ENCODE peak calls at places on chromosome 17, in ten cellular contexts. One of them, this sample, is unnamed.

GRCh38 chr17:64008830-64009229 is 10.7 kb downstream of the PRR29 start:
- DNase-seq in RWPE2: peak
- DNase-seq in CD8-positive, alpha-beta memory T cell: no peak
- DNase-seq in MCF 10A: no peak
- DNase-seq in naive B cell: no peak
- DNase-seq in upper lobe of right lung: peak
- DNase-seq in activated naive CD8-positive, alpha-beta T cell treated with anti-CD3 and anti-CD28 coated beads, Interleukin-2, amount 50 U/mL, for 24 hours: no peak
- DNase-seq in NCI-H2029 treated with DMSO at 0.1 percent for 48 hours: no peak
- DNase-seq in hippocampal formation: no peak
- DNase-seq in A549: no peak
- DNase-seq in this sample: no peak

GRCh38 chr17:51015145-51015558 is 105.5 kb downstream of the SPAG9 start:
- DNase-seq in RWPE2: no peak
- DNase-seq in CD8-positive, alpha-beta memory T cell: no peak
- DNase-seq in MCF 10A: no peak
- DNase-seq in naive B cell: no peak
- DNase-seq in upper lobe of right lung: no peak
- DNase-seq in activated naive CD8-positive, alpha-beta T cell treated with anti-CD3 and anti-CD28 coated beads, Interleukin-2, amount 50 U/mL, for 24 hours: no peak
- DNase-seq in NCI-H2029 treated with DMSO at 0.1 percent for 48 hours: peak
- DNase-seq in hippocampal formation: no peak
- DNase-seq in A549: no peak
- DNase-seq in this sample: no peak

GRCh38 chr17:57109393-57110151 is 24.5 kb downstream of the AKAP1 start:
- DNase-seq in RWPE2: no peak
- DNase-seq in CD8-positive, alpha-beta memory T cell: no peak
- DNase-seq in MCF 10A: no peak
- DNase-seq in naive B cell: no peak
- DNase-seq in upper lobe of right lung: no peak
- DNase-seq in activated naive CD8-positive, alpha-beta T cell treated with anti-CD3 and anti-CD28 coated beads, Interleukin-2, amount 50 U/mL, for 24 hours: no peak
- DNase-seq in NCI-H2029 treated with DMSO at 0.1 percent for 48 hours: no peak
- DNase-seq in hippocampal formation: no peak
- DNase-seq in A549: no peak
- DNase-seq in this sample: no peak

GRCh38 chr17:1820518-1821252 is 9.0 kb downstream of the SMYD4 start:
- DNase-seq in RWPE2: no peak
- DNase-seq in CD8-positive, alpha-beta memory T cell: no peak
- DNase-seq in MCF 10A: no peak
- DNase-seq in naive B cell: no peak
- DNase-seq in upper lobe of right lung: no peak
- DNase-seq in activated naive CD8-positive, alpha-beta T cell treated with anti-CD3 and anti-CD28 coated beads, Interleukin-2, amount 50 U/mL, for 24 hours: no peak
- DNase-seq in NCI-H2029 treated with DMSO at 0.1 percent for 48 hours: no peak
- DNase-seq in hippocampal formation: no peak
- DNase-seq in A549: no peak
- DNase-seq in this sample: peak

GRCh38 chr17:15918661-15919259 is 26.2 kb upstream of the ADORA2B start:
- DNase-seq in RWPE2: no peak
- DNase-seq in CD8-positive, alpha-beta memory T cell: no peak
- DNase-seq in MCF 10A: peak
- DNase-seq in naive B cell: no peak
- DNase-seq in upper lobe of right lung: no peak
- DNase-seq in activated naive CD8-positive, alpha-beta T cell treated with anti-CD3 and anti-CD28 coated beads, Interleukin-2, amount 50 U/mL, for 24 hours: no peak
- DNase-seq in NCI-H2029 treated with DMSO at 0.1 percent for 48 hours: peak
- DNase-seq in hippocampal formation: no peak
- DNase-seq in A549: no peak
- DNase-seq in this sample: no peak

GRCh38 chr17:7043544-7044268 is at the start of gene SLC16A11:
- DNase-seq in RWPE2: no peak
- DNase-seq in CD8-positive, alpha-beta memory T cell: peak
- DNase-seq in MCF 10A: no peak
- DNase-seq in naive B cell: peak
- DNase-seq in upper lobe of right lung: peak
- DNase-seq in activated naive CD8-positive, alpha-beta T cell treated with anti-CD3 and anti-CD28 coated beads, Interleukin-2, amount 50 U/mL, for 24 hours: peak
- DNase-seq in NCI-H2029 treated with DMSO at 0.1 percent for 48 hours: no peak
- DNase-seq in hippocampal formation: no peak
- DNase-seq in A549: no peak
- DNase-seq in this sample: no peak

GRCh38 chr17:30368896-30369720 is 9.6 kb upstream of the CPD start:
- DNase-seq in RWPE2: no peak
- DNase-seq in CD8-positive, alpha-beta memory T cell: no peak
- DNase-seq in MCF 10A: no peak
- DNase-seq in naive B cell: no peak
- DNase-seq in upper lobe of right lung: no peak
- DNase-seq in activated naive CD8-positive, alpha-beta T cell treated with anti-CD3 and anti-CD28 coated beads, Interleukin-2, amount 50 U/mL, for 24 hours: no peak
- DNase-seq in NCI-H2029 treated with DMSO at 0.1 percent for 48 hours: peak
- DNase-seq in hippocampal formation: no peak
- DNase-seq in A549: no peak
- DNase-seq in this sample: no peak

GRCh38 chr17:51805765-51806164 is 352.7 kb downstream of the CA10 start:
- DNase-seq in RWPE2: no peak
- DNase-seq in CD8-positive, alpha-beta memory T cell: no peak
- DNase-seq in MCF 10A: no peak
- DNase-seq in naive B cell: no peak
- DNase-seq in upper lobe of right lung: no peak
- DNase-seq in activated naive CD8-positive, alpha-beta T cell treated with anti-CD3 and anti-CD28 coated beads, Interleukin-2, amount 50 U/mL, for 24 hours: no peak
- DNase-seq in NCI-H2029 treated with DMSO at 0.1 percent for 48 hours: peak
- DNase-seq in hippocampal formation: no peak
- DNase-seq in A549: no peak
- DNase-seq in this sample: no peak

GRCh38 chr17:68085751-68086445 is 50.4 kb downstream of the KPNA2 start:
- DNase-seq in RWPE2: no peak
- DNase-seq in CD8-positive, alpha-beta memory T cell: no peak
- DNase-seq in MCF 10A: no peak
- DNase-seq in naive B cell: peak
- DNase-seq in upper lobe of right lung: no peak
- DNase-seq in activated naive CD8-positive, alpha-beta T cell treated with anti-CD3 and anti-CD28 coated beads, Interleukin-2, amount 50 U/mL, for 24 hours: no peak
- DNase-seq in NCI-H2029 treated with DMSO at 0.1 percent for 48 hours: no peak
- DNase-seq in hippocampal formation: no peak
- DNase-seq in A549: no peak
- DNase-seq in this sample: peak

GRCh38 chr17:28811594-28812135 is 30.9 kb downstream of the FAM222B start:
- DNase-seq in RWPE2: no peak
- DNase-seq in CD8-positive, alpha-beta memory T cell: no peak
- DNase-seq in MCF 10A: peak
- DNase-seq in naive B cell: no peak
- DNase-seq in upper lobe of right lung: no peak
- DNase-seq in activated naive CD8-positive, alpha-beta T cell treated with anti-CD3 and anti-CD28 coated beads, Interleukin-2, amount 50 U/mL, for 24 hours: no peak
- DNase-seq in NCI-H2029 treated with DMSO at 0.1 percent for 48 hours: no peak
- DNase-seq in hippocampal formation: peak
- DNase-seq in A549: peak
- DNase-seq in this sample: no peak

GRCh38 chr17:78170692-78171590 is 2.6 kb downstream of the SYNGR2 start:
- DNase-seq in RWPE2: no peak
- DNase-seq in CD8-positive, alpha-beta memory T cell: no peak
- DNase-seq in MCF 10A: no peak
- DNase-seq in naive B cell: no peak
- DNase-seq in upper lobe of right lung: no peak
- DNase-seq in activated naive CD8-positive, alpha-beta T cell treated with anti-CD3 and anti-CD28 coated beads, Interleukin-2, amount 50 U/mL, for 24 hours: no peak
- DNase-seq in NCI-H2029 treated with DMSO at 0.1 percent for 48 hours: no peak
- DNase-seq in hippocampal formation: no peak
- DNase-seq in A549: no peak
- DNase-seq in this sample: no peak

GRCh38 chr17:5115673-5116651 is at the start of gene USP6:
- DNase-seq in RWPE2: peak
- DNase-seq in CD8-positive, alpha-beta memory T cell: no peak
- DNase-seq in MCF 10A: no peak
- DNase-seq in naive B cell: no peak
- DNase-seq in upper lobe of right lung: peak
- DNase-seq in activated naive CD8-positive, alpha-beta T cell treated with anti-CD3 and anti-CD28 coated beads, Interleukin-2, amount 50 U/mL, for 24 hours: no peak
- DNase-seq in NCI-H2029 treated with DMSO at 0.1 percent for 48 hours: no peak
- DNase-seq in hippocampal formation: no peak
- DNase-seq in A549: no peak
- DNase-seq in this sample: no peak

GRCh38 chr17:57110152-57110542 is 25.1 kb downstream of the AKAP1 start:
- DNase-seq in RWPE2: no peak
- DNase-seq in CD8-positive, alpha-beta memory T cell: no peak
- DNase-seq in MCF 10A: no peak
- DNase-seq in naive B cell: no peak
- DNase-seq in upper lobe of right lung: no peak
- DNase-seq in activated naive CD8-positive, alpha-beta T cell treated with anti-CD3 and anti-CD28 coated beads, Interleukin-2, amount 50 U/mL, for 24 hours: no peak
- DNase-seq in NCI-H2029 treated with DMSO at 0.1 percent for 48 hours: no peak
- DNase-seq in hippocampal formation: no peak
- DNase-seq in A549: no peak
- DNase-seq in this sample: no peak

GRCh38 chr17:3982113-3982512 is 17.9 kb upstream of the ATP2A3 start:
- DNase-seq in RWPE2: peak
- DNase-seq in CD8-positive, alpha-beta memory T cell: no peak
- DNase-seq in MCF 10A: no peak
- DNase-seq in naive B cell: no peak
- DNase-seq in upper lobe of right lung: peak
- DNase-seq in activated naive CD8-positive, alpha-beta T cell treated with anti-CD3 and anti-CD28 coated beads, Interleukin-2, amount 50 U/mL, for 24 hours: no peak
- DNase-seq in NCI-H2029 treated with DMSO at 0.1 percent for 48 hours: no peak
- DNase-seq in hippocampal formation: no peak
- DNase-seq in A549: no peak
- DNase-seq in this sample: no peak

GRCh38 chr17:76120658-76121008 is 17.0 kb upstream of the EXOC7 start:
- DNase-seq in RWPE2: no peak
- DNase-seq in CD8-positive, alpha-beta memory T cell: no peak
- DNase-seq in MCF 10A: no peak
- DNase-seq in naive B cell: no peak
- DNase-seq in upper lobe of right lung: no peak
- DNase-seq in activated naive CD8-positive, alpha-beta T cell treated with anti-CD3 and anti-CD28 coated beads, Interleukin-2, amount 50 U/mL, for 24 hours: no peak
- DNase-seq in NCI-H2029 treated with DMSO at 0.1 percent for 48 hours: no peak
- DNase-seq in hippocampal formation: no peak
- DNase-seq in A549: no peak
- DNase-seq in this sample: no peak

GRCh38 chr17:83203073-83203471 is 123.7 kb downstream of the METRNL start:
- DNase-seq in RWPE2: peak
- DNase-seq in CD8-positive, alpha-beta memory T cell: no peak
- DNase-seq in MCF 10A: peak
- DNase-seq in naive B cell: no peak
- DNase-seq in upper lobe of right lung: peak
- DNase-seq in activated naive CD8-positive, alpha-beta T cell treated with anti-CD3 and anti-CD28 coated beads, Interleukin-2, amount 50 U/mL, for 24 hours: peak
- DNase-seq in NCI-H2029 treated with DMSO at 0.1 percent for 48 hours: no peak
- DNase-seq in hippocampal formation: no peak
- DNase-seq in A549: no peak
- DNase-seq in this sample: no peak

GRCh38 chr17:75135946-75136345 is 4.4 kb upstream of the NT5C start:
- DNase-seq in RWPE2: no peak
- DNase-seq in CD8-positive, alpha-beta memory T cell: no peak
- DNase-seq in MCF 10A: no peak
- DNase-seq in naive B cell: no peak
- DNase-seq in upper lobe of right lung: no peak
- DNase-seq in activated naive CD8-positive, alpha-beta T cell treated with anti-CD3 and anti-CD28 coated beads, Interleukin-2, amount 50 U/mL, for 24 hours: no peak
- DNase-seq in NCI-H2029 treated with DMSO at 0.1 percent for 48 hours: no peak
- DNase-seq in hippocampal formation: no peak
- DNase-seq in A549: no peak
- DNase-seq in this sample: no peak

GRCh38 chr17:29010129-29010528 is 4.3 kb upstream of the SEZ6 start:
- DNase-seq in RWPE2: no peak
- DNase-seq in CD8-positive, alpha-beta memory T cell: no peak
- DNase-seq in MCF 10A: no peak
- DNase-seq in naive B cell: no peak
- DNase-seq in upper lobe of right lung: no peak
- DNase-seq in activated naive CD8-positive, alpha-beta T cell treated with anti-CD3 and anti-CD28 coated beads, Interleukin-2, amount 50 U/mL, for 24 hours: no peak
- DNase-seq in NCI-H2029 treated with DMSO at 0.1 percent for 48 hours: no peak
- DNase-seq in hippocampal formation: no peak
- DNase-seq in A549: no peak
- DNase-seq in this sample: no peak

GRCh38 chr17:81537856-81538555 is 9.8 kb downstream of the FSCN2 start:
- DNase-seq in RWPE2: no peak
- DNase-seq in CD8-positive, alpha-beta memory T cell: no peak
- DNase-seq in MCF 10A: no peak
- DNase-seq in naive B cell: no peak
- DNase-seq in upper lobe of right lung: no peak
- DNase-seq in activated naive CD8-positive, alpha-beta T cell treated with anti-CD3 and anti-CD28 coated beads, Interleukin-2, amount 50 U/mL, for 24 hours: no peak
- DNase-seq in NCI-H2029 treated with DMSO at 0.1 percent for 48 hours: peak
- DNase-seq in hippocampal formation: no peak
- DNase-seq in A549: no peak
- DNase-seq in this sample: peak

GRCh38 chr17:81434079-81434478 is 38.8 kb downstream of the BAHCC1 start:
- DNase-seq in RWPE2: no peak
- DNase-seq in CD8-positive, alpha-beta memory T cell: no peak
- DNase-seq in MCF 10A: no peak
- DNase-seq in naive B cell: no peak
- DNase-seq in upper lobe of right lung: no peak
- DNase-seq in activated naive CD8-positive, alpha-beta T cell treated with anti-CD3 and anti-CD28 coated beads, Interleukin-2, amount 50 U/mL, for 24 hours: no peak
- DNase-seq in NCI-H2029 treated with DMSO at 0.1 percent for 48 hours: no peak
- DNase-seq in hippocampal formation: no peak
- DNase-seq in A549: no peak
- DNase-seq in this sample: no peak

GRCh38 chr17:3798273-3799180 is 2.5 kb downstream of the ITGAE start:
- DNase-seq in RWPE2: no peak
- DNase-seq in CD8-positive, alpha-beta memory T cell: no peak
- DNase-seq in MCF 10A: no peak
- DNase-seq in naive B cell: peak
- DNase-seq in upper lobe of right lung: no peak
- DNase-seq in activated naive CD8-positive, alpha-beta T cell treated with anti-CD3 and anti-CD28 coated beads, Interleukin-2, amount 50 U/mL, for 24 hours: no peak
- DNase-seq in NCI-H2029 treated with DMSO at 0.1 percent for 48 hours: no peak
- DNase-seq in hippocampal formation: no peak
- DNase-seq in A549: no peak
- DNase-seq in this sample: no peak

GRCh38 chr17:42674755-42675347 is 1.9 kb downstream of the PLEKHH3 start:
- DNase-seq in RWPE2: no peak
- DNase-seq in CD8-positive, alpha-beta memory T cell: no peak
- DNase-seq in MCF 10A: peak
- DNase-seq in naive B cell: no peak
- DNase-seq in upper lobe of right lung: peak
- DNase-seq in activated naive CD8-positive, alpha-beta T cell treated with anti-CD3 and anti-CD28 coated beads, Interleukin-2, amount 50 U/mL, for 24 hours: no peak
- DNase-seq in NCI-H2029 treated with DMSO at 0.1 percent for 48 hours: peak
- DNase-seq in hippocampal formation: no peak
- DNase-seq in A549: no peak
- DNase-seq in this sample: peak

GRCh38 chr17:40648326-40648968 is 829 bp upstream of the SMARCE1 start:
- DNase-seq in RWPE2: no peak
- DNase-seq in CD8-positive, alpha-beta memory T cell: no peak
- DNase-seq in MCF 10A: no peak
- DNase-seq in naive B cell: peak
- DNase-seq in upper lobe of right lung: no peak
- DNase-seq in activated naive CD8-positive, alpha-beta T cell treated with anti-CD3 and anti-CD28 coated beads, Interleukin-2, amount 50 U/mL, for 24 hours: no peak
- DNase-seq in NCI-H2029 treated with DMSO at 0.1 percent for 48 hours: no peak
- DNase-seq in hippocampal formation: no peak
- DNase-seq in A549: peak
- DNase-seq in this sample: no peak

GRCh38 chr17:72193395-72194106 is 72.7 kb downstream of the SOX9 start:
- DNase-seq in RWPE2: no peak
- DNase-seq in CD8-positive, alpha-beta memory T cell: no peak
- DNase-seq in MCF 10A: no peak
- DNase-seq in naive B cell: no peak
- DNase-seq in upper lobe of right lung: no peak
- DNase-seq in activated naive CD8-positive, alpha-beta T cell treated with anti-CD3 and anti-CD28 coated beads, Interleukin-2, amount 50 U/mL, for 24 hours: no peak
- DNase-seq in NCI-H2029 treated with DMSO at 0.1 percent for 48 hours: no peak
- DNase-seq in hippocampal formation: no peak
- DNase-seq in A549: no peak
- DNase-seq in this sample: no peak